ENCODE peak calls at places on chromosomes 7 and 10, in four cellular contexts. W is H4; V is neural crest cell; Z is stimulated activated CD4-positive, alpha-beta T cell treated with anti-CD3 and anti-CD28 coated beads, Interleukin-12 subunit alpha, Interleukin-12 subunit beta, amount 100 ng/mL, for 48 hours. R is an unnamed sample.

GRCh38 chr10:44998146-44998631 is 2.5 kb upstream of the ZNF22 start:
- DNase-seq in Z (no peak), W (no peak), V (no peak), R (no peak)

GRCh38 chr10:97123713-97124112 is 62.0 kb downstream of the SLIT1 start:
- DNase-seq in V (no peak), Z (no peak), W (no peak), R (no peak)

GRCh38 chr10:131396108-131397010 is 84.8 kb upstream of the TCERG1L start:
- DNase-seq in V (no peak), Z (no peak), W (no peak), R (no peak)

GRCh38 chr7:8817448-8818036 is 384.1 kb downstream of the NXPH1 start:
- DNase-seq in W (peak), V (no peak), Z (no peak), R (no peak)

GRCh38 chr7:44767134-44767911 is 18.7 kb downstream of the ZMIZ2 start:
- DNase-seq in W (no peak), V (no peak), Z (no peak), R (no peak)

GRCh38 chr7:2886900-2887299 is 42.8 kb upstream of the GNA12 start:
- DNase-seq in Z (peak), V (peak), W (peak), R (peak)

GRCh38 chr7:120052884-120053382 is 220.0 kb upstream of the KCND2 start:
- DNase-seq in V (no peak), Z (no peak), W (peak), R (peak)

GRCh38 chr10:69146756-69147155 is 22.8 kb downstream of the VPS26A start:
- DNase-seq in V (no peak), Z (no peak), W (no peak), R (no peak)

GRCh38 chr7:96723622-96724021 is 14.0 kb upstream of the SEM1 start:
- DNase-seq in Z (no peak), V (no peak), W (no peak), R (no peak)

GRCh38 chr7:27046854-27047549 is 48.8 kb downstream of the HOXA1 start:
- DNase-seq in Z (no peak), W (no peak), V (no peak), R (no peak)